ENCODE peak calls at places on chromosomes 12 and 14, in six cellular contexts. L, T, K, N, S and Z are unnamed samples.

GRCh38 chr12:123100882-123101281 is 50.0 kb downstream of the PITPNM2 start:
- ATAC-seq in L (no peak), T (no peak), K (no peak), N (no peak), S (no peak), Z (no peak)

GRCh38 chr12:49847161-49847560 is 4.3 kb upstream of the BCDIN3D start:
- ATAC-seq in L (no peak), T (no peak), K (no peak), N (no peak), S (no peak), Z (no peak)

GRCh38 chr14:53858344-53858682 is 98.3 kb downstream of the BMP4 start:
- ATAC-seq in L (no peak), T (no peak), K (no peak), N (peak), S (no peak), Z (no peak)

GRCh38 chr12:118103231-118103600 is 595 bp downstream of the VSIG10 start:
- ATAC-seq in L (no peak), T (peak), K (peak), N (peak), S (no peak), Z (no peak)

GRCh38 chr14:30191639-30192279 is 264.1 kb upstream of the PRKD1 start:
- ATAC-seq in L (no peak), T (no peak), K (no peak), N (no peak), S (no peak), Z (no peak)

GRCh38 chr12:46892034-46892705 is 66.4 kb upstream of the SLC38A4 start:
- ATAC-seq in L (peak), T (no peak), K (peak), N (no peak), S (no peak), Z (no peak)

GRCh38 chr12:2205961-2206360 is 153.2 kb downstream of the CACNA1C start:
- ATAC-seq in L (no peak), T (no peak), K (no peak), N (no peak), S (no peak), Z (no peak)

GRCh38 chr14:21734457-21735074 is 60.9 kb upstream of the OR4E1 start:
- ATAC-seq in L (no peak), T (peak), K (peak), N (peak), S (peak), Z (no peak)

GRCh38 chr14:70919774-70920173 is 12.5 kb downstream of the PCNX1 start:
- ATAC-seq in L (no peak), T (no peak), K (no peak), N (no peak), S (no peak), Z (no peak)

GRCh38 chr12:28814246-28814645 is 334.8 kb upstream of the FAR2 start:
- ATAC-seq in L (no peak), T (no peak), K (no peak), N (no peak), S (no peak), Z (no peak)

GRCh38 chr14:24343795-24344660 is 4.2 kb upstream of the RIPK3 start:
- ATAC-seq in L (no peak), T (no peak), K (no peak), N (peak), S (peak), Z (no peak)

GRCh38 chr12:84772281-84772680 is 140.3 kb downstream of the SLC6A15 start:
- ATAC-seq in L (no peak), T (no peak), K (no peak), N (no peak), S (no peak), Z (no peak)

GRCh38 chr12:104863549-104863948 is 94.5 kb downstream of the SLC41A2 start:
- ATAC-seq in L (no peak), T (no peak), K (no peak), N (no peak), S (no peak), Z (no peak)

GRCh38 chr14:46472261-46472660 is 179.3 kb downstream of the RPL10L start:
- ATAC-seq in L (no peak), T (no peak), K (no peak), N (no peak), S (no peak), Z (no peak)
- TF ChIP-seq EP300 in L (no peak), T (no peak), K (no peak), N (no peak), S (no peak), Z (no peak)

DNA sequence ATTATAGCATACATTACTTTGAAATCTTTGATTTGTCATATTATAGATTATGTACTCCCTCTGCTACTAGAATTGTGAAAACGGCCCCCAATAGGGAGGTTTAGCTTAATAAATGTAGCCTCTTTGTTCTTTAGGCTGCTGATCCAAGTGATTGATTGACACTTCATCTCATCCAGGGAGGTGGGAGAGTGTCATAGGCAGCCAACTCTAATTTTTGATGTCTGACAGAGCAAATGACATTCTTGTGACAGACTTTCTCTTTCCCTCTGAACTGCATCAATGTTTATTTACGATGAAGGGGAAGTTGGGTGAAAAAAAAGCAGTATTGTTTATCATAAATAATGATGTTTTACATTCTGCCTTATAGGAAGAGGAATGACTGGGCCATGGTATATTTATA is 221.4 kb downstream of the MDGA2 start:
- ATAC-seq in L (no peak), T (no peak), K (no peak), N (no peak), S (no peak), Z (no peak)
- TF ChIP-seq EP300 in L (no peak), T (no peak), K (no peak), N (no peak), S (no peak), Z (no peak)

DNA sequence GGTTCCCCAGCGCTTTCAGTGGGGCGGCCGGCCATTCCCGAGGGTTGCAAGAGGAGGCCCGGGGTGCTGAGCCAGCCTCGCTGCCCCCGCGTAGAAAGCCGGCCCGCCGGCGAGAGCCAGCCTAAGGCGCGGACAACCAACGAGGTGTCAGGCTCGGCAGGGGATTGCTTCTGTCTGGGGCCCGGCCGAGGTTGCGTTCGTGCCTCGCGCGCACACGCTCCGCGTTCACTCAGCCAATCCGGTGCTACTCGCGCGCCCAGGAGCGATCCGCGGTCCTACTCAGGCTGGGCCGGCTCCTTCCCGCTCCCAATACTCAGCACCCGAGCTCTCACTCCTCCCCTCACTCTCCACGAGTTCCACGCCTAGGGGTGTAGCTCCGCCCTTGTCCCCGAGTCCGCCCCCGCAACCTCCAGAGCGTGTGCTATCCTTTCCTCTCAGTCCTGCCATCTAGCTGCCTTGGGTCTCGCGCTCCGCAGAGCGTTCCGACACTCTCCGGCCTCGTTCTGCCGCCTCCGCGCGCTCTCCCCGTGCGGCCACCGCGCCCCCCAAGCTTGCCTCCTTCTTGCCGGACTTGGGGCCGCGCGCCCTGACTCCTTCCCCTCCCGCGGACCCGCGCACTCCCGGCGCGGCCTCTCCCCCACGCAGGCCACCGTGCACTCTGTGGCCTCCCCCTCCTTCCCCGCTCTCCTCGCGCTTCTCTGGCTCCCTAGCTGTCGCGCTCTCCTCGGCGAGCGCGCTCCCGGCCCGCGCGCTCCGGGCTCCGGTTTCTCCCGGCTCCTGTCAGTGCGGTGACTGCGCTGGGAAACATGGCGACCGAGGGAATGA is at the start of gene GPHN:
- ATAC-seq in L (peak), T (peak), K (peak), N (peak), S (peak), Z (peak)
- TF ChIP-seq EP300 in L (no peak), T (no peak), K (no peak), N (no peak), S (no peak), Z (no peak)

GRCh38 chr14:89000007-89000942 is 175.8 kb downstream of the TTC8 start:
- ATAC-seq in L (peak), T (no peak), K (peak), N (peak), S (peak), Z (no peak)
- TF ChIP-seq EP300 in L (peak), T (no peak), K (peak), N (no peak), S (peak), Z (no peak)

GRCh38 chr14:34980337-34980900 is 2.4 kb upstream of the SRP54 start:
- ATAC-seq in L (no peak), T (no peak), K (no peak), N (no peak), S (no peak), Z (no peak)

GRCh38 chr14:34982421-34983147 is at the start of gene SRP54:
- ATAC-seq in L (peak), T (peak), K (peak), N (peak), S (peak), Z (peak)

GRCh38 chr14:34985740-34986139 is 2.9 kb downstream of the SRP54 start:
- ATAC-seq in L (no peak), T (no peak), K (no peak), N (no peak), S (no peak), Z (no peak)

GRCh38 chr14:34981743-34982420 is 910 bp upstream of the SRP54 start:
- ATAC-seq in L (peak), T (peak), K (peak), N (peak), S (peak), Z (no peak)

DNA sequence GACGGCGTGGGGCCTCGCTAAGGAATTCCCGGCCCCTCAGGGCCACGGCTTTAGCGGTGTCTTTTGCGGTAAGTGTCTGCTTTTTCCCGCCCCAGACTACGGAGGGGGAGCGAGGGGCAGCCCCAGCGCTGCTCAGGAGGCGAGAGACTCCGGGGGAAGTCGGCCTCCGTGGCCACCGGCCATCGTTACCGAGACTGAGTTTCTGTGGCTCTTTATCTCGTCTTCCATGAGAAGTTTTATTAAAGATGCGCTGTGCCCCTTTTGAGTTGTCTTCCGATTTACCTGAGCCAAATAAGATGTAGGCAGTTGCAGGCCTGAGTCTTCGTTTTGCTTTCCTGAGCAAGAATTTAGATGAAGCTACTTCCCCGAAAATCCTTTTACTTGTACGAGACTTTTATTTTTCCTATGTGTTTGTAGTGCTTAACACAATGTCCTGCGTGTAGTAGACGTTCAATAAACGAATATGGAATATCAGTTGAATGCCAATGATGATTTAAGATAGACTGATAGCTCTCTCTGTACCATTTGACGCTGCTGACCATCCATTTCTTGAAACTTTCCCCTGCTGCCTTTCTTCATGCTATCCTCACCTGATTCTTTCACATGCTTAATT is 462 bp downstream of the SRP54 start:
- ATAC-seq in L (peak), T (peak), K (peak), N (peak), S (peak), Z (peak)
- TF ChIP-seq EP300 in L (no peak), T (no peak), K (no peak), N (no peak), S (no peak), Z (peak)

GRCh38 chr12:55728185-55728931 is 451 bp downstream of the CD63 start:
- ATAC-seq in L (peak), T (peak), K (peak), N (peak), S (peak), Z (peak)
- TF ChIP-seq EP300 in L (no peak), T (no peak), K (no peak), N (no peak), S (no peak), Z (no peak)

DNA sequence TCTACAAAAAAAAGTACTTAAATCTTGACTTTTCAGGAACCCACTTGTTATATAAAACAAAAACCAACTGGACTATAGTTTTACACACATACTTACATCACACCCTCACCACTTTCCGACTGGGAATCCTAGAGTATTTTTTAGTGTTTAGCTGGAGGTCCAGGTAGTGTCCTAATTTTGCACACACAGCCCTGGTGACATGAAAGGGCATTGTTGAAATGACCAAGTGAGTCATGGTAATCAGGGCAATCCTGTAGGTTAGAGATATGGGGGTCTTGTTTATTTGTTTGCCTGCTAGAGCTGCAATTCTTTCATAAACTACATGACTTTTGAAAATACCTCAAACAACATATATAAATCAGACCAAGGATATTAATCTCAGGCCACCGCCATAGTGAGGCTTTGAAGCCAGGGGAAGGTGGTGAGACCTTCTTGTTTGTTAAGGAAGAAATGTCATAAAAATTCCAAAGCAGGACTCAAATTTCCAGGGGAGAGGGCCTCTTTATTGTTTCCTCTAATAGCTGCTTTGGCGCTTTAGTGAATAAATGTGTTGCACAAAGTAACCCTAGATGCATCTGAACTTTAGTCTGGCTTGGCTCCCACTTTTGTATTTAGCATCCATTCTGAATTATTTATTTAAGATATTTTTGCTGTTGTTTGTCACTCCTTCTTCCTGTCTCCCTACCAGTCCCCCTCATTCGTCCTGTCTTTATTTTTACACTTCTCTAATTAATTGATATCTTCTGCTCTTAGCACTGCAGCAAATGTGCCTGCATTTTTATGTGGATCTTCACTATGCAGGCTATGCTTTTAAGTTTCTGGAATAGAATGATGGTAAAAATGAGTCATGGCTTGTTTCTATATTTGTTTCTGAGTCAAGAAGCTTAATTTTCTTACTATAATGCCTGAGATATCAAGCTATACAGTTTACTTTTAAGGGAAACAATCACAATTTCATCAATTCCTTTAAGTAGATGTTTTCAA is 430.2 kb downstream of the RAD51B start:
- ATAC-seq in L (no peak), T (peak), K (peak), N (no peak), S (no peak), Z (no peak)
- TF ChIP-seq EP300 in L (no peak), T (no peak), K (no peak), N (no peak), S (no peak), Z (no peak)

DNA sequence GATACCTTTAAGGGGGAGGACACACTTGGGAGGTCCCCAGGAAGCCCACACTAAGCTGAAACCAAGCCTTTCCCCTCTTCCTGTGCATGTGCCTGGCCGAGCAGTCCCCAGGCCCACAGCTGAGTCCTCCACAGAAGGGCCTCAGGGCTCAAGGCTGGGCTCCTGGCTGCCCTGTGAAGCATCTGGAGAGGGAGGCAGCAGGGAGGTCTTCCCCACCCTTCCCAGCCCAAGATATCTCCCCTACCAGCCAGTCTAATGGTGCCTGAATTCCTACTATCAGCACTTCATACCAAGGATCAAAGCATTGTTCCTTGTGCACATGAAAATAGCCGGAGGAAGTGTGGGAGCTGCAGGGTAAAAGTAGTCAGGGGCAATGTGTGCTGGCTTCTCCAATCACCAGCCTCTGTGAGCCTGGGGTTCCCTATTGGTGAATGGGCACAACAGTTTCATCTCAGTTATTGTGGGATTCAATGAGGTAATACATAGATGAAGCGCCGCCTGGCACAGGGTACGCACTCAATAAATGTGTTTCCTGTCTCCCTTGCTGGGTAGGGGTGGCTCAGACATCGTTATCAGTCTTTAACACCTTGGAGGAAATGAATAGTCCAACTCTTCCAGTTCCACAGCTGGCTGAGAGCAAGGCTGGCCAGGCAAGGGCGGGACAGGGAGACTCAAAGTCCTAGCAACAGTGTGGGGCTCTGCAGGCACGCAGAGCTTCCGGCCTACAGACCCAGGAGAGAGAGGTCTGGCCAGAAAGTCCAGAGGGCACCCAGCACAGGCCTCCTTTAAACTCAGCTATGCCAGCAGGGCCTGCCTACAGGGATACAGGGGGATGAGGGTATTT is 39.1 kb upstream of the PNMA1 start:
- ATAC-seq in L (peak), T (peak), K (peak), N (peak), S (peak), Z (peak)
- TF ChIP-seq EP300 in L (peak), T (no peak), K (no peak), N (no peak), S (peak), Z (no peak)